ENCODE peak calls at places on chromosomes 13 and 19, in ten cellular contexts. Q, S, N, X, I, W, F, E, J and G are unnamed samples.

GRCh38 chr19:46404039-46404883 is 9.1 kb downstream of the CCDC8 start:
- DNase-seq in Q (no peak), S (no peak), N (peak), X (no peak), I (no peak), W (no peak), F (peak), E (no peak), J (peak), G (no peak)

GRCh38 chr13:79108914-79109643 is 297.0 kb downstream of the RBM26 start:
- DNase-seq in Q (no peak), S (no peak), N (peak), X (no peak), I (no peak), W (no peak), F (no peak), E (no peak), J (no peak), G (no peak)

GRCh38 chr13:46170687-46171086 is 11.3 kb downstream of the LCP1 start:
- DNase-seq in Q (no peak), S (no peak), N (no peak), X (no peak), I (no peak), W (no peak), F (no peak), E (no peak), J (peak), G (no peak)

GRCh38 chr13:26460652-26461051 is 96.8 kb upstream of the WASF3 start:
- DNase-seq in Q (no peak), S (no peak), N (no peak), X (no peak), I (no peak), W (peak), F (peak), E (no peak), J (no peak), G (no peak)

GRCh38 chr13:113411216-113412023 is 41.9 kb downstream of the ADPRHL1 start:
- DNase-seq in Q (peak), S (peak), N (no peak), X (peak), I (peak), W (peak), F (no peak), E (no peak), J (peak), G (no peak)

GRCh38 chr19:48565090-48565489 is 13.1 kb downstream of the SULT2B1 start:
- DNase-seq in Q (no peak), S (peak), N (no peak), X (no peak), I (no peak), W (no peak), F (no peak), E (no peak), J (peak), G (no peak)

GRCh38 chr19:52963229-52963760 is 614 bp upstream of the ZNF816 start:
- DNase-seq in Q (no peak), S (no peak), N (no peak), X (no peak), I (no peak), W (no peak), F (peak), E (peak), J (no peak), G (peak)

GRCh38 chr13:30623392-30623791 is 5.7 kb downstream of the USPL1 start:
- DNase-seq in Q (no peak), S (no peak), N (no peak), X (no peak), I (no peak), W (no peak), F (no peak), E (no peak), J (peak), G (no peak)

GRCh38 chr19:38675611-38676010 is 28.2 kb downstream of the ACTN4 start:
- DNase-seq in Q (no peak), S (no peak), N (no peak), X (no peak), I (no peak), W (no peak), F (no peak), E (no peak), J (no peak), G (peak)

GRCh38 chr13:77994166-77994565 is 75.5 kb upstream of the EDNRB start:
- DNase-seq in Q (no peak), S (no peak), N (no peak), X (no peak), I (no peak), W (peak), F (no peak), E (no peak), J (no peak), G (no peak)

GRCh38 chr13:54934121-54934520 is 1905.5 kb downstream of the OLFM4 start:
- DNase-seq in Q (no peak), S (no peak), N (no peak), X (no peak), I (no peak), W (no peak), F (no peak), E (no peak), J (no peak), G (no peak)

GRCh38 chr19:10499550-10500246 is 3.5 kb downstream of the KEAP1 start:
- DNase-seq in Q (no peak), S (no peak), N (no peak), X (no peak), I (no peak), W (no peak), F (no peak), E (no peak), J (no peak), G (no peak)

GRCh38 chr19:28445826-28446225 is 767.1 kb downstream of the UQCRFS1 start:
- DNase-seq in Q (no peak), S (no peak), N (no peak), X (no peak), I (no peak), W (no peak), F (no peak), E (no peak), J (no peak), G (no peak)

GRCh38 chr13:49869514-49869913 is 66.6 kb downstream of the SPRYD7 start:
- DNase-seq in Q (no peak), S (no peak), N (peak), X (no peak), I (no peak), W (peak), F (no peak), E (no peak), J (peak), G (no peak)

GRCh38 chr13:85040176-85040660 is 759.0 kb downstream of the SLITRK6 start:
- DNase-seq in Q (no peak), S (no peak), N (no peak), X (no peak), I (no peak), W (no peak), F (no peak), E (no peak), J (no peak), G (no peak)

GRCh38 chr19:40512473-40513344 is 45.9 kb downstream of the SPTBN4 start:
- DNase-seq in Q (no peak), S (no peak), N (no peak), X (no peak), I (no peak), W (no peak), F (peak), E (no peak), J (peak), G (no peak)

GRCh38 chr19:54653181-54653809 is 9.5 kb upstream of the LILRB4 start:
- DNase-seq in Q (no peak), S (no peak), N (peak), X (no peak), I (no peak), W (peak), F (no peak), E (no peak), J (peak), G (no peak)

GRCh38 chr19:17873661-17874422 is 2.1 kb downstream of the SLC5A5 start:
- DNase-seq in Q (no peak), S (no peak), N (no peak), X (no peak), I (no peak), W (peak), F (no peak), E (no peak), J (no peak), G (peak)

GRCh38 chr13:60327551-60327950 is 69.5 kb upstream of the TDRD3 start:
- DNase-seq in Q (no peak), S (no peak), N (no peak), X (no peak), I (no peak), W (no peak), F (no peak), E (no peak), J (no peak), G (no peak)

GRCh38 chr19:6811906-6812305 is 39.4 kb downstream of the VAV1 start:
- DNase-seq in Q (peak), S (no peak), N (peak), X (no peak), I (no peak), W (peak), F (no peak), E (no peak), J (peak), G (no peak)

GRCh38 chr19:720691-721160 is 12.0 kb downstream of the PALM start:
- DNase-seq in Q (no peak), S (no peak), N (no peak), X (no peak), I (no peak), W (no peak), F (peak), E (no peak), J (no peak), G (no peak)

GRCh38 chr19:46192990-46193650 is 36.4 kb upstream of the IGFL1 start:
- DNase-seq in Q (peak), S (peak), N (peak), X (no peak), I (no peak), W (peak), F (peak), E (no peak), J (peak), G (no peak)

GRCh38 chr13:93603043-93603442 is 376.4 kb downstream of the GPC6 start:
- DNase-seq in Q (peak), S (peak), N (no peak), X (no peak), I (peak), W (peak), F (no peak), E (no peak), J (peak), G (no peak)

GRCh38 chr19:42250666-42251531 is 4.0 kb downstream of the ERF start:
- DNase-seq in Q (no peak), S (no peak), N (no peak), X (no peak), I (no peak), W (peak), F (peak), E (no peak), J (peak), G (peak)

GRCh38 chr13:40559915-40560314 is 106.5 kb downstream of the FOXO1 start:
- DNase-seq in Q (no peak), S (no peak), N (no peak), X (no peak), I (no peak), W (no peak), F (no peak), E (no peak), J (no peak), G (no peak)

GRCh38 chr19:14114854-14115253 is 2.7 kb downstream of the PRKACA start:
- DNase-seq in Q (no peak), S (no peak), N (no peak), X (no peak), I (no peak), W (peak), F (peak), E (no peak), J (no peak), G (peak)

GRCh38 chr19:35327642-35328041 is 1.3 kb upstream of the CD22 start:
- DNase-seq in Q (no peak), S (no peak), N (no peak), X (no peak), I (no peak), W (no peak), F (no peak), E (no peak), J (no peak), G (no peak)